ENCODE peak calls at places on chromosomes 6 and 20, in eight cellular contexts. D is natural killer cell, Q is osteocyte, N is upper lobe of right lung, J is kidney epithelial cell, I is mesothelial cell of epicardium, K is dorsolateral prefrontal cortex, M is hepatocyte. Z is an unnamed sample.
A peak's percentile ranks its signal among the peaks of the same experiment; 100 is the strongest.

GRCh38 chr6:152948150-152948768 is 34.6 kb downstream of the FBXO5 start:
- DNase-seq in D (no peak), J (no peak), Q (no peak), N (no peak), K (no peak), I (no peak), M (peak; percentile 55), Z (no peak)

GRCh38 chr6:25017932-25018581 is 82.3 kb upstream of the RIPOR2 start:
- DNase-seq in Q (no peak), D (peak; percentile 69), N (peak; percentile 84), M (peak; percentile 75), J (no peak), K (peak; percentile 31), I (no peak), Z (no peak)

GRCh38 chr20:652611-653109 is 340 bp downstream of the SRXN1 start:
- DNase-seq in I (peak; percentile 58), K (no peak), M (no peak), D (no peak), J (no peak), Q (no peak), N (peak; percentile 79), Z (no peak)

GRCh38 chr6:79810153-79810806 is 137.1 kb downstream of the ELOVL4 start:
- DNase-seq in K (no peak), M (no peak), D (no peak), J (no peak), I (no peak), N (no peak), Q (no peak), Z (no peak)

GRCh38 chr20:23235173-23236027 is 115.2 kb upstream of the NXT1 start:
- DNase-seq in M (peak; percentile 72), N (peak; percentile 78), D (peak; percentile 30), J (no peak), Q (peak; percentile 84), K (peak; percentile 52), I (peak; percentile 58), Z (no peak)

GRCh38 chr6:144265390-144265789 is 19.7 kb upstream of the UTRN start:
- DNase-seq in K (no peak), I (no peak), J (no peak), N (no peak), D (no peak), M (peak; percentile 34), Q (no peak), Z (no peak)

GRCh38 chr20:17129089-17129488 is 97.8 kb upstream of the PCSK2 start:
- DNase-seq in J (no peak), K (no peak), N (no peak), M (no peak), D (no peak), Q (no peak), I (no peak), Z (no peak)

GRCh38 chr6:26025894-26026832 is 61.1 kb upstream of the HFE start:
- DNase-seq in Q (peak; percentile 95), I (peak; percentile 93), M (peak; percentile 98), D (peak; percentile 86), J (peak; percentile 93), K (peak; percentile 93), N (peak; percentile 95), Z (peak; percentile 93)

GRCh38 chr6:113967777-113968176 is 3.2 kb downstream of the HDAC2 start:
- DNase-seq in J (no peak), Q (no peak), M (no peak), K (no peak), D (no peak), I (no peak), N (no peak), Z (no peak)

GRCh38 chr6:31126416-31127175 is 6.3 kb upstream of the CDSN start:
- DNase-seq in D (no peak), J (no peak), M (peak; percentile 42), Q (no peak), I (no peak), N (no peak), K (no peak), Z (no peak)
- TF ChIP-seq CTCF in D (no peak), J (no peak), M (no peak), Q (no peak), I (no peak), N (no peak), K (no peak), Z (no peak)

DNA sequence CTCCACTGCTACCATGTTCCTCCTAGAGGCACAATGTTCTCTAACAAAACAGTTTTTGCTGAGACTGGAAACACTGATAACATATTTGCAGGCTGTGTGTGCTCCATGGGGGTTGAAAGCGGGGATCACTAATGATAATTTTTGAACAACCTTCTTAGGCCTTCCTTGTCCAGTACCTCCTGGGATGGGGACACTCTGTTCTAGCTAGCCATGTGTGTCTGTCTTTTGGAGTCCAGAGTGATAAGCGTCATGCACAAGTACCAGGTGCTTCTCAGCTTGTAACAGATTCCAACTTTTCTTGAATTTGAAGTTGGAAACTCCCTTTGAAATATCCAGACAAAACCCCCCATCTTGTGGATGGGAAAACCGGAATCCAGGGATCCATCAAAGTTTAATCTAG is 15.2 kb downstream of the PI3 start:
- DNase-seq in Q (no peak), K (no peak), M (no peak), I (no peak), N (no peak), J (no peak), D (no peak), Z (no peak)
- TF ChIP-seq CTCF in Q (no peak), K (no peak), M (no peak), I (no peak), N (no peak), J (no peak), D (no peak), Z (no peak)

GRCh38 chr6:32684246-32684645 is 17.8 kb upstream of the HLA-DQB1 start:
- DNase-seq in J (no peak), N (no peak), Q (no peak), D (no peak), K (no peak), I (no peak), M (no peak), Z (no peak)
- TF ChIP-seq CTCF in J (no peak), N (no peak), Q (no peak), D (no peak), K (no peak), I (no peak), M (no peak), Z (no peak)

GRCh38 chr6:56835612-56836011 is 119.3 kb upstream of the BEND6 start:
- DNase-seq in N (no peak), D (no peak), Q (no peak), I (no peak), J (no peak), M (no peak), K (no peak), Z (no peak)
- TF ChIP-seq CTCF in N (no peak), D (no peak), Q (no peak), I (no peak), J (no peak), M (no peak), K (no peak), Z (no peak)

GRCh38 chr6:10256113-10256690 is 158.7 kb downstream of the TFAP2A start:
- DNase-seq in N (no peak), J (no peak), I (no peak), K (no peak), D (no peak), Q (no peak), M (no peak), Z (no peak)
- TF ChIP-seq CTCF in N (peak; percentile 31), J (peak; percentile 52), I (peak; percentile 83), K (no peak), D (no peak), Q (peak; percentile 40), M (peak; percentile 23), Z (peak; percentile 73)

GRCh38 chr6:121354764-121355163 is 20.5 kb upstream of the TBC1D32 start:
- DNase-seq in J (no peak), Q (no peak), M (no peak), I (no peak), K (no peak), N (no peak), D (no peak), Z (no peak)
- TF ChIP-seq CTCF in J (peak; percentile 25), Q (peak; percentile 42), M (no peak), I (peak; percentile 46), K (no peak), N (peak; percentile 27), D (no peak), Z (peak; percentile 69)

DNA sequence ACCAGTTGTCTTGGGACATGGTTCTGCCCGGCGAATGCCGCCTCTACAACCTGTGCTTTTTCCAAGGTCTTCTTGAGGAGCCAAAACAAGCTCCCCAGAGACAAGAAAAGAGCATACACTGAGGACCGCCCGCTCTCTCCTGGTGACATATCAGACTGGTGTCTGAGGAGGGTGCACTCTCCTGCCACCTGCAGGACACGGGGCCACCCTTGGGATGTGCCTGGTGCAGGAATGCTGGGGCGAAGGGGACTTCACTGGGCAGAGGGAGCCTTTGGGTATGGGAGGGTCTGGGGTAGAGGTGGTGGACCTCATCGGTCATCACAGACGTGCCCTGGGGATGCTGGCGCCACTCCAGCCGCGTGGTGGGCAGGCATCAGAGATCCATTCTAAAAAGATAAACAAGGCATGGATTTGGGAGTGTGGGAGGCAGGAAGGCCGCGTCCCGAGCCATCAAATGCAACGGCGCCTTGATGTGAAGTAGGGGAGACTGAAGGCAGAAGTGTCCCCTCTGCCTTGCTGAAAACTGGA is 163.3 kb downstream of the CD83 start:
- DNase-seq in I (no peak), N (no peak), J (no peak), K (no peak), M (no peak), D (no peak), Q (peak; percentile 81), Z (no peak)
- TF ChIP-seq CTCF in I (no peak), N (peak; percentile 9), J (no peak), K (no peak), M (no peak), D (no peak), Q (no peak), Z (no peak)

GRCh38 chr6:33202799-33203198 is 1.7 kb upstream of the HSD17B8 start:
- DNase-seq in J (no peak), N (no peak), K (no peak), M (no peak), Q (no peak), D (no peak), I (no peak), Z (no peak)
- TF ChIP-seq CTCF in J (no peak), N (no peak), K (no peak), M (no peak), Q (no peak), D (no peak), I (no peak), Z (no peak)

DNA sequence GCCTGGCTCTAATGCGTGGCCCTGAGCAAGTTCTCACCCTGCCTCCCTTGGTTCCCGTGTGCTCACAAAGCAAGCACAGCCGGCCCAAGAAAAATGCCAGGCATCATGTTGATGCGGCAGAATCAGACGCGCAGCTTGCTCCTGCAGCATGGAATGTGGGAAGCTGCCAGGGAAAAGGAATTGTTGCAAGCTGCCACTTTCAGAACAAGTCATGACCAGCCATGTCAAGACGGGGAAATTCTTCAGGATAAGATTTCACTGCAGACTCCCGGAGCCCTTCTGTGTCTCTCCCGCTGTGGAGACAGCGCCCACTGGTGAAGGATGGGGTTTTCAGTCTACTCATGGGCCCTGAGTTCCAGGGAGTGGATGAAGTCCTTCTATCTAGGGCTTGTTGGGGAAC is 4.6 kb downstream of the DACT2 start:
- DNase-seq in N (no peak), I (no peak), J (no peak), K (no peak), Q (peak; percentile 70), M (peak; percentile 63), D (no peak), Z (no peak)
- TF ChIP-seq CTCF in N (peak; percentile 18), I (no peak), J (peak; percentile 60), K (peak; percentile 26), Q (peak; percentile 63), M (peak; percentile 47), D (no peak), Z (no peak)

Z was measured in type B pancreatic cell.